ENCODE peak calls at places on chromosome X, in four cellular contexts. D, Y, C and O are unnamed samples.
A peak's percentile ranks its signal among the peaks of the same experiment; 100 is the strongest.

GRCh38 chrX:110146521-110146920 is 143.6 kb downstream of the TMEM164 start:
- DNase-seq in C (peak; percentile 44), D (peak; percentile 67), Y (peak; percentile 12), O (peak; percentile 18)

GRCh38 chrX:132292753-132293152 is 73.5 kb upstream of the RAP2C start:
- DNase-seq in D (no peak), Y (no peak), C (peak; percentile 52), O (no peak)

GRCh38 chrX:24646745-24647182 is 383 bp downstream of the PCYT1B start:
- DNase-seq in Y (no peak), D (peak; percentile 24), C (no peak), O (no peak)

GRCh38 chrX:56788229-56788628 is 59.2 kb downstream of the NBDY start:
- DNase-seq in C (no peak), D (peak; percentile 85), Y (no peak), O (no peak)

GRCh38 chrX:83759872-83760271 is 101.1 kb upstream of the CYLC1 start:
- DNase-seq in D (peak; percentile 0), C (no peak), Y (no peak), O (no peak)

GRCh38 chrX:123835661-123836371 is 24.0 kb upstream of the XIAP start:
- DNase-seq in Y (peak; percentile 38), D (no peak), C (peak; percentile 64), O (no peak)

GRCh38 chrX:150041208-150041607 is 102.9 kb upstream of the EOLA2 start:
- DNase-seq in D (no peak), Y (no peak), C (no peak), O (no peak)

GRCh38 chrX:1380672-1381233 is 11.2 kb downstream of the SLC25A6 start:
- DNase-seq in D (no peak), Y (no peak), C (no peak), O (no peak)

GRCh38 chrX:91108761-91109160 is 325.9 kb upstream of the PABPC5 start:
- DNase-seq in C (no peak), D (no peak), Y (no peak), O (no peak)

GRCh38 chrX:44303119-44303518 is 40.4 kb downstream of the EFHC2 start:
- DNase-seq in C (no peak), Y (no peak), D (no peak), O (no peak)

GRCh38 chrX:44874481-44875184 is 1.6 kb downstream of the KDM6A start:
- DNase-seq in D (peak; percentile 41), Y (peak; percentile 23), C (peak; percentile 57), O (peak; percentile 39)